ENCODE peak calls at places on chromosomes 13 and 19, in six cellular contexts. E is neural progenitor cell, N is mammary epithelial cell, W is keratinocyte, K is fibroblast of lung, V is OCI-LY7. P is an unnamed sample. For H3K4me1, the result is how much of the 10 kb centered on the place peaks cover.

GRCh38 chr13:27919299-27919933 is 384 bp upstream of the PDX1 start:
- DNase-seq in E (no peak), N (no peak), W (no peak), V (no peak), K (no peak), P (no peak)

GRCh38 chr13:51919531-51919930 is 57.8 kb downstream of the CCDC70 start:
- DNase-seq in W (no peak), E (no peak), V (no peak), N (no peak), K (no peak), P (no peak)

GRCh38 chr19:29881386-29881785 is 60.7 kb upstream of the URI1 start:
- DNase-seq in V (no peak), W (no peak), K (peak), N (peak), E (no peak), P (no peak)

GRCh38 chr19:8539621-8540149 is 25.7 kb upstream of the ZNF414 start:
- DNase-seq in E (no peak), W (no peak), V (no peak), K (no peak), N (no peak), P (no peak)

GRCh38 chr13:79837741-79838450 is 356.9 kb downstream of the NDFIP2 start:
- DNase-seq in W (no peak), V (no peak), K (peak), E (no peak), N (peak), P (peak)

GRCh38 chr13:23510979-23511735 is 59.1 kb upstream of the TNFRSF19 start:
- DNase-seq in V (peak), N (peak), K (peak), E (peak), W (no peak), P (peak)

GRCh38 chr19:42466521-42467436 is 24.0 kb upstream of the CXCL17 start:
- DNase-seq in V (peak), N (no peak), W (no peak), K (no peak), E (no peak), P (no peak)

GRCh38 chr19:15316498-15316897 is 15.8 kb downstream of the BRD4 start:
- DNase-seq in K (peak), V (peak), E (no peak), N (no peak), W (no peak), P (no peak)

GRCh38 chr19:1248454-1249297 is at the start of gene MIDN:
- DNase-seq in W (no peak), V (peak), E (peak), K (peak), N (peak), P (peak)

GRCh38 chr19:55178781-55179569 is 1.1 kb downstream of the SYT5 start:
- DNase-seq in W (no peak), E (peak), K (peak), V (peak), N (peak), P (peak)

GRCh38 chr13:51041126-51041525 is 69.9 kb downstream of the C13orf42 start:
- DNase-seq in W (no peak), N (no peak), V (no peak), E (no peak), K (no peak), P (no peak)

GRCh38 chr13:46797468-46798237 is 692 bp upstream of the ESD start:
- DNase-seq in K (no peak), V (no peak), N (no peak), W (no peak), E (peak), P (peak)

GRCh38 chr13:97367427-97367826 is 66.5 kb upstream of the RAP2A start:
- DNase-seq in W (no peak), K (peak), E (peak), N (no peak), V (no peak), P (peak)

GRCh38 chr19:37218592-37218935 is 550 bp downstream of the ZNF383 start:
- DNase-seq in W (no peak), E (no peak), V (no peak), N (no peak), K (peak), P (no peak)

GRCh38 chr19:54168174-54168917 is 4.6 kb downstream of the TMC4 start:
- DNase-seq in V (peak), E (peak), W (no peak), N (peak), K (peak), P (peak)

GRCh38 chr13:74316531-74316930 is 182.3 kb upstream of the KLF12 start:
- DNase-seq in V (no peak), N (peak), K (peak), W (no peak), E (no peak), P (no peak)

GRCh38 chr13:113178896-113179167 is 20.4 kb downstream of the PROZ start:
- DNase-seq in W (no peak), N (no peak), E (no peak), K (no peak), V (no peak), P (no peak)

GRCh38 chr13:111510502-111511218 is 190.2 kb downstream of the TEX29 start:
- DNase-seq in V (no peak), K (no peak), N (no peak), W (no peak), E (no peak), P (no peak)

GRCh38 chr13:60019119-60019993 is 144.4 kb downstream of the DIAPH3 start:
- DNase-seq in E (no peak), W (no peak), N (peak), V (peak), K (peak), P (no peak)

GRCh38 chr19:33726756-33727155 is 69.9 kb upstream of the KCTD15 start:
- DNase-seq in E (no peak), V (no peak), N (no peak), W (no peak), K (no peak), P (no peak)

GRCh38 chr19:752652-753517 is 2.0 kb downstream of the MISP start:
- DNase-seq in V (no peak), N (peak), W (no peak), K (peak), E (no peak), P (peak)

GRCh38 chr19:7806234-7806633 is 23.8 kb upstream of the EVI5L start:
- DNase-seq in N (no peak), V (no peak), E (no peak), W (no peak), K (no peak), P (no peak)

GRCh38 chr13:35393886-35394285 is 82.6 kb downstream of the MAB21L1 start:
- DNase-seq in N (no peak), E (no peak), W (no peak), V (no peak), K (no peak), P (no peak)

GRCh38 chr19:47623151-47623920 is 14.4 kb downstream of the BICRA start:
- DNase-seq in V (no peak), E (no peak), K (no peak), W (no peak), N (no peak), P (no peak)

GRCh38 chr13:110297011-110297410 is 9.9 kb downstream of the COL4A1 start:
- DNase-seq in K (no peak), N (no peak), E (no peak), W (no peak), V (no peak), P (no peak)

GRCh38 chr13:110300090-110300815 is 6.7 kb downstream of the COL4A1 start:
- DNase-seq in N (no peak), W (no peak), K (no peak), V (no peak), E (no peak), P (no peak)

GRCh38 chr13:110298566-110299321 is 8.2 kb downstream of the COL4A1 start:
- DNase-seq in W (no peak), V (no peak), N (no peak), E (no peak), K (no peak), P (no peak)

GRCh38 chr13:110297771-110298170 is 9.2 kb downstream of the COL4A1 start:
- DNase-seq in K (no peak), N (no peak), W (no peak), V (no peak), E (no peak), P (no peak)

GRCh38 chr13:110298221-110298565 is 8.8 kb downstream of the COL4A1 start:
- DNase-seq in K (no peak), V (no peak), W (no peak), N (no peak), E (no peak), P (no peak)
- H3K4me3 ChIP-seq in K (peak), V (no peak), W (no peak), N (no peak), E (no peak), P (no peak)

GRCh38 chr19:9793051-9793591 is 24.6 kb upstream of the ZNF846 start:
- DNase-seq in K (peak), E (no peak), N (peak), V (peak), W (no peak), P (peak)
- H2AFZ ChIP-seq in K (peak), E (peak), N (peak), V (peak), W (peak), P (peak)

GRCh38 chr19:38277549-38277948 is 13.2 kb downstream of the SPINT2 start:
- DNase-seq in K (no peak), W (no peak), E (no peak), N (peak), V (no peak), P (no peak)
- H3K4me1 ChIP-seq in K (under half), W (under half), E (under half), N (half or more), V (under half), P (under half)

DNA sequence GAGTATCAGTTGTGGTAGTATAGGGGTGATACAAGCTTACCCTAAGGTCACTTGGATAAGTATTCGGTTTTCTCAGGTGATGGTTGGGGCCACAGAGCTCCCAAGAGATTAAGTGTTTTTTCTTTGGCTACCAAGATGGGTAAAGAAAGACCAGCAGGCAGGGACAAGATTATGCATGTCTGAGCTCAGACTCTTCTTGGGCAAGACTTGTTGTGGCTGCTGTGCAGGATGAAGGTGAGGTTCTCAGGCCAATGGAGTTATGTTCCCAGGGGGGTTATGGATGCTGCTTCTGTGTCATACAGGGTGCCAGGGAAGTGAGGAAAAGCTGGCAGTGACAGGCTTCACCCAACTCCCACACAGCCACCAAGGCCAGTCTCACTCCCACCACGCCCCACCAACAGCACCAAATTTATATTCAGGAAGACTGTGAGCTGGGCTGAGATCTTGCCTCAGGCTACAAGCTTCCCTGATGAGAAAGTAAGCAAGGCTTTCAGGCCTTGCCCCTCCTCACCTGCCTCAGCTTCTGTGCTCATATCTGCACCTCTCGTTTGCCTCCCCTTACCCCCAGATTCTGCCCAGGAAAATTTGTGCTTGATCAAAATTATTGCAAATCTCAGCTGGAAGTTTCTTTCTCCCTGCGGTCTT is 511.8 kb upstream of the SLITRK1 start:
- DNase-seq in E (no peak), K (no peak), N (peak), V (no peak), W (peak), P (no peak)
- H3K4me3 ChIP-seq in E (no peak), K (no peak), N (no peak), V (no peak), W (no peak), P (no peak)

GRCh38 chr13:91531646-91532045 is 133.2 kb downstream of the GPC5 start:
- DNase-seq in E (no peak), V (no peak), K (no peak), N (no peak), W (no peak), P (no peak)
- H2AFZ ChIP-seq in E (no peak), V (no peak), K (no peak), N (no peak), W (no peak), P (no peak)